ENCODE peak calls at places on chromosomes 13 and 19, in ten cellular contexts. R, H, A, S, L, O, B, D, K and I are unnamed samples.

GRCh38 chr19:1445932-1446712 is 3.8 kb upstream of the APC2 start:
- DNase-seq in R (no peak), H (no peak), A (peak), S (no peak), L (peak), O (no peak), B (peak), D (peak), K (no peak), I (peak)

GRCh38 chr13:113608246-113608635 is 23.7 kb downstream of the TFDP1 start:
- DNase-seq in R (no peak), H (no peak), A (no peak), S (no peak), L (no peak), O (no peak), B (no peak), D (no peak), K (no peak), I (no peak)

GRCh38 chr19:35404879-35405622 is 34.2 kb downstream of the GPR42 start:
- DNase-seq in R (no peak), H (no peak), A (no peak), S (no peak), L (peak), O (peak), B (peak), D (no peak), K (peak), I (peak)

GRCh38 chr19:57515218-57515617 is 11.9 kb upstream of the ZNF549 start:
- DNase-seq in R (no peak), H (no peak), A (no peak), S (no peak), L (no peak), O (no peak), B (no peak), D (no peak), K (no peak), I (no peak)

GRCh38 chr13:97028441-97029299 is 34.4 kb upstream of the OXGR1 start:
- DNase-seq in R (peak), H (peak), A (peak), S (peak), L (peak), O (no peak), B (peak), D (peak), K (peak), I (peak)

GRCh38 chr19:55068803-55069136 is 5.8 kb upstream of the RDH13 start:
- DNase-seq in R (no peak), H (no peak), A (no peak), S (no peak), L (no peak), O (no peak), B (no peak), D (no peak), K (no peak), I (no peak)

GRCh38 chr19:18633321-18633720 is 3.5 kb upstream of the KLHL26 start:
- DNase-seq in R (no peak), H (no peak), A (no peak), S (no peak), L (no peak), O (no peak), B (no peak), D (no peak), K (no peak), I (no peak)

GRCh38 chr13:28530729-28531194 is 35.8 kb upstream of the FLT1 start:
- DNase-seq in R (no peak), H (no peak), A (no peak), S (no peak), L (no peak), O (no peak), B (no peak), D (no peak), K (no peak), I (no peak)

GRCh38 chr19:16470541-16470910 is 1.2 kb downstream of the EPS15L1 start:
- DNase-seq in R (no peak), H (peak), A (no peak), S (no peak), L (no peak), O (no peak), B (no peak), D (no peak), K (no peak), I (no peak)

GRCh38 chr13:40235160-40235796 is 431.2 kb downstream of the FOXO1 start:
- DNase-seq in R (no peak), H (no peak), A (no peak), S (no peak), L (no peak), O (no peak), B (no peak), D (no peak), K (no peak), I (no peak)

GRCh38 chr19:53586277-53586691 is 45.5 kb upstream of the DPRX start:
- DNase-seq in R (no peak), H (no peak), A (no peak), S (no peak), L (no peak), O (no peak), B (no peak), D (no peak), K (no peak), I (no peak)

GRCh38 chr13:67990868-67991267 is 760.7 kb upstream of the PCDH9 start:
- DNase-seq in R (no peak), H (no peak), A (no peak), S (no peak), L (no peak), O (no peak), B (no peak), D (no peak), K (no peak), I (no peak)

GRCh38 chr13:36345438-36346221 is 564 bp downstream of the SPART start:
- DNase-seq in R (peak), H (peak), A (peak), S (peak), L (peak), O (peak), B (peak), D (peak), K (peak), I (peak)

GRCh38 chr19:49565261-49565660 is 15.1 kb downstream of the NOSIP start:
- DNase-seq in R (no peak), H (no peak), A (no peak), S (no peak), L (no peak), O (no peak), B (no peak), D (no peak), K (no peak), I (no peak)

GRCh38 chr13:76886005-76886291 is 257 bp downstream of the KCTD12 start:
- DNase-seq in R (no peak), H (no peak), A (no peak), S (no peak), L (no peak), O (no peak), B (peak), D (no peak), K (no peak), I (no peak)

GRCh38 chr19:45468159-45468651 is 409 bp downstream of the FOSB start:
- DNase-seq in R (no peak), H (peak), A (no peak), S (peak), L (no peak), O (no peak), B (no peak), D (peak), K (no peak), I (peak)

GRCh38 chr19:35069706-35070105 is 28.2 kb downstream of the HPN start:
- DNase-seq in R (no peak), H (no peak), A (no peak), S (no peak), L (no peak), O (no peak), B (no peak), D (no peak), K (no peak), I (no peak)

GRCh38 chr13:36882829-36883390 is 37.1 kb downstream of the SMAD9 start:
- DNase-seq in R (no peak), H (no peak), A (peak), S (no peak), L (no peak), O (no peak), B (no peak), D (no peak), K (no peak), I (no peak)

GRCh38 chr13:95620498-95621140 is 23.9 kb downstream of the DZIP1 start:
- DNase-seq in R (no peak), H (no peak), A (no peak), S (no peak), L (no peak), O (no peak), B (no peak), D (no peak), K (no peak), I (no peak)

GRCh38 chr19:13825489-13826475 is 30.5 kb downstream of the ZSWIM4 start:
- DNase-seq in R (no peak), H (peak), A (no peak), S (no peak), L (peak), O (no peak), B (no peak), D (peak), K (no peak), I (no peak)

GRCh38 chr13:110874508-110874960 is 40.3 kb downstream of the ANKRD10 start:
- DNase-seq in R (peak), H (peak), A (peak), S (peak), L (peak), O (no peak), B (peak), D (peak), K (peak), I (peak)

GRCh38 chr13:61414136-61414535 is 1.5 kb downstream of the PCDH20 start:
- DNase-seq in R (no peak), H (no peak), A (no peak), S (no peak), L (no peak), O (no peak), B (no peak), D (no peak), K (no peak), I (no peak)

GRCh38 chr19:17965370-17966114 is 1.4 kb upstream of the KCNN1 start:
- DNase-seq in R (no peak), H (no peak), A (no peak), S (no peak), L (no peak), O (no peak), B (no peak), D (no peak), K (no peak), I (no peak)

GRCh38 chr19:38228491-38229439 is 4.7 kb upstream of the DPF1 start:
- DNase-seq in R (no peak), H (peak), A (no peak), S (no peak), L (no peak), O (no peak), B (no peak), D (peak), K (no peak), I (no peak)

GRCh38 chr13:109361562-109361961 is 424.8 kb downstream of the IRS2 start:
- DNase-seq in R (no peak), H (no peak), A (no peak), S (no peak), L (no peak), O (no peak), B (no peak), D (no peak), K (no peak), I (no peak)

GRCh38 chr13:94122300-94122699 is 357.2 kb downstream of the DCT start:
- DNase-seq in R (no peak), H (no peak), A (no peak), S (no peak), L (no peak), O (no peak), B (no peak), D (no peak), K (no peak), I (no peak)

GRCh38 chr19:35848919-35849505 is 3.3 kb downstream of the NPHS1 start:
- DNase-seq in R (no peak), H (no peak), A (no peak), S (peak), L (no peak), O (no peak), B (no peak), D (no peak), K (no peak), I (no peak)

GRCh38 chr13:30464496-30465351 is 1.0 kb downstream of the HMGB1 start:
- DNase-seq in R (peak), H (peak), A (peak), S (peak), L (peak), O (no peak), B (no peak), D (peak), K (peak), I (peak)